ENCODE peak calls at places on chromosomes 6 and 20, in five cellular contexts. I is CD8-positive, alpha-beta T cell; Y is thoracic aorta; O is keratinocyte; P is neuronal stem cell. A is an unnamed sample. For H3K36me3 and H3K4me1, the result is how much of the 10 kb centered on the place peaks cover.

GRCh38 chr6:136959471-136959891 is 37.4 kb downstream of the SLC35D3 start:
- DNase-seq in I (no peak), Y (no peak), O (no peak), P (no peak), A (no peak)

GRCh38 chr6:157203312-157203744 is 120.0 kb downstream of the TMEM242 start:
- DNase-seq in I (no peak), Y (no peak), O (no peak), P (no peak), A (no peak)

GRCh38 chr6:5763407-5763806 is 243.3 kb downstream of the NRN1 start:
- DNase-seq in I (no peak), Y (no peak), O (no peak), P (no peak), A (no peak)

GRCh38 chr20:4508773-4509172 is 212.9 kb upstream of the PRND start:
- DNase-seq in I (no peak), Y (no peak), O (no peak), P (no peak), A (no peak)

GRCh38 chr6:14671261-14671681 is 553.7 kb downstream of the CD83 start:
- DNase-seq in I (no peak), Y (no peak), O (peak), P (no peak), A (no peak)

GRCh38 chr6:155432293-155432692 is 23.3 kb downstream of the NOX3 start:
- DNase-seq in I (no peak), Y (no peak), O (no peak), P (no peak), A (no peak)

GRCh38 chr6:41416165-41416837 is 80.9 kb downstream of the NCR2 start:
- DNase-seq in I (no peak), Y (no peak), O (no peak), P (no peak), A (no peak)

GRCh38 chr6:170112583-170112860 is 178.4 kb downstream of the DLL1 start:
- DNase-seq in I (no peak), Y (no peak), O (no peak), P (no peak), A (no peak)

GRCh38 chr6:168440520-168441433 is at the start of gene SMOC2:
- DNase-seq in I (no peak), Y (no peak), O (no peak), P (no peak), A (peak)

GRCh38 chr6:14835122-14835521 is 410.7 kb upstream of the JARID2 start:
- DNase-seq in I (no peak), Y (no peak), O (no peak), P (no peak), A (no peak)

GRCh38 chr6:63543982-63544381 is 28.3 kb upstream of the LOC128125822 start:
- DNase-seq in I (no peak), Y (no peak), O (no peak), P (no peak), A (no peak)

GRCh38 chr20:62519826-62520225 is 44.0 kb upstream of the GATA5 start:
- DNase-seq in I (no peak), Y (no peak), O (no peak), P (no peak), A (no peak)

GRCh38 chr20:47167846-47168245 is 188.7 kb downstream of the ZMYND8 start:
- DNase-seq in I (no peak), Y (no peak), O (no peak), P (no peak), A (no peak)

GRCh38 chr20:48807586-48808381 is 20.0 kb downstream of the PREX1 start:
- DNase-seq in I (no peak), Y (peak), O (no peak), P (no peak), A (peak)

GRCh38 chr6:161393839-161394364 is 120.0 kb upstream of the AGPAT4 start:
- DNase-seq in I (no peak), Y (no peak), O (peak), P (peak), A (peak)

GRCh38 chr6:30840084-30840921 is 44.0 kb upstream of the DDR1 start:
- DNase-seq in I (no peak), Y (no peak), O (no peak), P (no peak), A (no peak)

GRCh38 chr20:23156170-23156841 is 70.2 kb upstream of the CD93 start:
- DNase-seq in I (no peak), Y (peak), O (no peak), P (no peak), A (no peak)

GRCh38 chr6:166584813-166585429 is 1.6 kb downstream of the RAMACL start:
- DNase-seq in I (no peak), Y (no peak), O (no peak), P (no peak), A (no peak)

GRCh38 chr6:12010635-12011275 is 1.4 kb upstream of the HIVEP1 start:
- DNase-seq in I (no peak), Y (peak), O (no peak), P (peak), A (no peak)

GRCh38 chr6:116016846-116017545 is 43.7 kb downstream of the FRK start:
- DNase-seq in I (no peak), Y (no peak), O (no peak), P (no peak), A (peak)

GRCh38 chr20:51869002-51869401 is 66.7 kb upstream of the SALL4 start:
- DNase-seq in I (no peak), Y (no peak), O (no peak), P (no peak), A (no peak)

GRCh38 chr20:46951840-46952497 is 57.3 kb downstream of the EYA2 start:
- DNase-seq in I (no peak), Y (no peak), O (no peak), P (no peak), A (no peak)

GRCh38 chr6:80163754-80164187 is 57.3 kb downstream of the BCKDHB start:
- DNase-seq in I (no peak), Y (no peak), O (no peak), P (no peak), A (peak)

GRCh38 chr6:155317186-155317585 is 2.9 kb upstream of the TFB1M start:
- DNase-seq in I (no peak), Y (no peak), O (no peak), P (no peak), A (no peak)

GRCh38 chr6:78746457-78746856 is 120.9 kb upstream of the IRAK1BP1 start:
- DNase-seq in I (no peak), Y (no peak), O (no peak), P (no peak), A (no peak)

GRCh38 chr6:37696841-37697735 is 595 bp downstream of the MDGA1 start:
- DNase-seq in I (no peak), Y (no peak), O (no peak), P (no peak), A (peak)

GRCh38 chr6:133108377-133108776 is 132.8 kb upstream of the EYA4 start:
- DNase-seq in I (no peak), Y (no peak), O (no peak), P (no peak), A (peak)

GRCh38 chr6:71496018-71496800 is 207.6 kb downstream of the OGFRL1 start:
- DNase-seq in I (no peak), Y (no peak), O (no peak), P (no peak), A (no peak)

GRCh38 chr6:135577059-135577538 is 79.6 kb upstream of the AHI1 start:
- DNase-seq in I (no peak), Y (no peak), O (no peak), P (no peak), A (no peak)

GRCh38 chr6:150363733-150364132 is 5.1 kb upstream of the IYD start:
- DNase-seq in I (no peak), Y (no peak), O (no peak), P (no peak), A (no peak)

GRCh38 chr6:113464959-113465358 is 392.2 kb upstream of the MARCKS start:
- DNase-seq in I (no peak), Y (peak), O (no peak), P (no peak), A (no peak)

GRCh38 chr6:107488875-107489635 is 862 bp upstream of the SOBP start:
- DNase-seq in I (no peak), Y (no peak), O (no peak), P (no peak), A (peak)

GRCh38 chr6:163352966-163353365 is 61.6 kb upstream of the QKI start:
- DNase-seq in I (no peak), Y (no peak), O (no peak), P (no peak), A (no peak)

GRCh38 chr6:139028658-139029469 is at the start of gene ABRACL:
- DNase-seq in I (peak), Y (peak), O (peak), P (peak), A (peak)

GRCh38 chr6:99334526-99335127 is 14.8 kb downstream of the FAXC start:
- DNase-seq in I (no peak), Y (no peak), O (peak), P (no peak), A (peak)

GRCh38 chr20:59320850-59321631 is 20.6 kb downstream of the EDN3 start:
- DNase-seq in I (no peak), Y (no peak), O (no peak), P (no peak), A (no peak)

GRCh38 chr20:59324441-59324840 is 24.0 kb downstream of the EDN3 start:
- DNase-seq in I (no peak), Y (no peak), O (no peak), P (no peak), A (no peak)

GRCh38 chr20:59322813-59323469 is 22.5 kb downstream of the EDN3 start:
- DNase-seq in I (no peak), Y (no peak), O (no peak), P (no peak), A (no peak)

GRCh38 chr20:59320426-59320825 is 20.0 kb downstream of the EDN3 start:
- DNase-seq in I (no peak), Y (no peak), O (no peak), P (no peak), A (no peak)

GRCh38 chr20:59322101-59322500 is 21.7 kb downstream of the EDN3 start:
- DNase-seq in I (no peak), Y (no peak), O (no peak), P (no peak), A (no peak)
- H3K36me3 ChIP-seq in I (under half), Y (under half), O (under half), P (under half), A (under half)

DNA sequence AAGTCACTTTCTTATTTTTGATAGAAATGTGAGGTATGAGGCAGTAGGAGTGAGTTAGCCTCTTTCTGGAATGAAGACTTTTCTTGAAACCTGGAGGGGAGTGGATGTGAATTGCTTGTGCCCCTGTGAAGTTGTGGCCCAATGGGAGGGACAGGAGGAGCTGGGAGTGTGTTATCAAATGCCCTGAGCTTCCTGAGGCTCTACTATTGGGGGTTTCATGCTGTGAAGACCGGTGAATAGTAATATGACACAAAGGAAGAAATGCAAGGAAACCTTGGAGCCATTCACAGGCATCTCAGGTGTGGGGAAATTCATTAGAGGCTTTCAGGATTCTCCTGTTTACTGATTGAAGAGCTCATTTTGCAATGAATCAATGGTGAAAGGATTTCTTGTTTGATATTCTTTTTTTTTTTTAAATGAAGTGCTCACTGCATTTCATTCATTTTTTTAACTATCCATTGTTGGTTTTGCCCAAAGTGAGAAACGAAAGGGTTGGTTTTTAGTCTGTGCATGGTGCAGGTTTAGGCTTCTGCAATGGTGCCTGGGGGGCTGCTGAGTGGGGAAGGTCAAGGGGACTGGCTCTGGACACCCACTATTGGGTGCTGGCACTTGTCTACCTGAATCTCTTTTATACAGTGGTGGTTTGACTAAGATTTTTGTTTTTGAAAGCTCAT is 8.2 kb downstream of the RNF144B start:
- DNase-seq in I (no peak), Y (no peak), O (no peak), P (no peak), A (no peak)
- H3K27ac ChIP-seq in I (no peak), Y (no peak), O (no peak), P (no peak), A (no peak)

GRCh38 chr20:10652185-10652584 is 21.6 kb downstream of the JAG1 start:
- DNase-seq in I (no peak), Y (no peak), O (no peak), P (no peak), A (no peak)
- H3K4me1 ChIP-seq in I (under half), Y (half or more), O (half or more), P (under half), A (half or more)

DNA sequence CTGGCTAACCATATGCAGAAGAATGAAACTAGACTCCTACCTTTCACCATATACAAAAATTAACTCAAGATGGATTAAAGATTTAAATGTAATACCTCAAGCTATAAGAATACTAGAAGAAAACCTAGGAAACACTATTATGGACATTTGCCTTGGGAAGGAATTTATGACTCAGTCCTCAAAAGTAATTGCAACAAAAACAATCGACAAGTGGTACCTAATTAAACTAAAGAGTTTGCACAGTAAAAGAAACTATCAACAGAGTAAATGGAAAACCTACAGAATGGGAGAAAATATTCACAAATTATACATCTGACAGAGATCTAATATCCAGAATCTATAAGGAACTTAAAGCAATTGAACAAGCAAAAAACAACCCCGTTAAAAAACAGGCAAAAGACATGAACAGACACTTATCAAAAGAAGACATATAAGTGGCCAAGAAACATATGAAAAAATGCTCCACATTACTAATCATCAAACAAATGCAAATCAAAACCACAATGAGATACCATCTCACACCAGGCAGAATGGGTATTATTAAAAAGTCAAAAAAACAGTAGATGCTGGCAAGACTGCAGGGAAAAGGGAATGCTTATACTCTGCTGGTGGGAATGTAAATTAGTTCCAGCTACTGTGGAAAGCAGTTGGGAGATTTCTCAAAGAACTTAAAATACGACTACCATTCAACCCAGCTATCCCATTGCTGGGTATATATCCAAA is 31.9 kb downstream of the RALGAPB start:
- DNase-seq in I (no peak), Y (no peak), O (no peak), P (no peak), A (no peak)
- H3K36me3 ChIP-seq in I (under half), Y (under half), O (under half), P (under half), A (under half)